ENCODE peak calls at places on chromosome 16, in five cellular contexts. One of them, this sample, is unnamed.

GRCh38 chr16:14291941-14292825 is 221.1 kb downstream of the MRTFB start:
- DNase-seq in body of pancreas: no peak
- DNase-seq in OCI-LY7: no peak
- DNase-seq in epithelial cell of esophagus: no peak
- DNase-seq in astrocyte of the spinal cord: no peak
- DNase-seq in this sample: no peak

GRCh38 chr16:31148281-31148728 is 1.6 kb downstream of the PRSS36 start:
- DNase-seq in astrocyte of the spinal cord: no peak
- DNase-seq in epithelial cell of esophagus: peak
- DNase-seq in body of pancreas: peak
- DNase-seq in OCI-LY7: no peak
- DNase-seq in this sample: no peak

GRCh38 chr16:15726715-15727114 is 76.7 kb downstream of the NDE1 start:
- DNase-seq in body of pancreas: no peak
- DNase-seq in epithelial cell of esophagus: no peak
- DNase-seq in astrocyte of the spinal cord: no peak
- DNase-seq in OCI-LY7: no peak
- DNase-seq in this sample: no peak

GRCh38 chr16:86722970-86723369 is 144.6 kb downstream of the FOXL1 start:
- DNase-seq in body of pancreas: no peak
- DNase-seq in astrocyte of the spinal cord: no peak
- DNase-seq in epithelial cell of esophagus: no peak
- DNase-seq in OCI-LY7: no peak
- DNase-seq in this sample: peak

GRCh38 chr16:71287903-71288302 is 1.3 kb downstream of the CMTR2 start:
- DNase-seq in OCI-LY7: no peak
- DNase-seq in body of pancreas: no peak
- DNase-seq in epithelial cell of esophagus: peak
- DNase-seq in astrocyte of the spinal cord: no peak
- DNase-seq in this sample: no peak

GRCh38 chr16:27199747-27200146 is 3.6 kb upstream of the KDM8 start:
- DNase-seq in epithelial cell of esophagus: no peak
- DNase-seq in OCI-LY7: peak
- DNase-seq in astrocyte of the spinal cord: peak
- DNase-seq in body of pancreas: no peak
- DNase-seq in this sample: no peak

GRCh38 chr16:52552643-52553042 is 5.7 kb upstream of the TOX3 start:
- DNase-seq in epithelial cell of esophagus: peak
- DNase-seq in astrocyte of the spinal cord: no peak
- DNase-seq in body of pancreas: no peak
- DNase-seq in OCI-LY7: no peak
- DNase-seq in this sample: no peak

GRCh38 chr16:54374136-54374535 is 87.5 kb upstream of the IRX3 start:
- DNase-seq in OCI-LY7: no peak
- DNase-seq in body of pancreas: no peak
- DNase-seq in astrocyte of the spinal cord: no peak
- DNase-seq in epithelial cell of esophagus: no peak
- DNase-seq in this sample: no peak

GRCh38 chr16:63539276-63539675 is 1503.0 kb upstream of the CDH8 start:
- DNase-seq in OCI-LY7: no peak
- DNase-seq in body of pancreas: no peak
- DNase-seq in astrocyte of the spinal cord: no peak
- DNase-seq in epithelial cell of esophagus: no peak
- DNase-seq in this sample: no peak

GRCh38 chr16:80932725-80933124 is 74.0 kb downstream of the CMC2 start:
- DNase-seq in astrocyte of the spinal cord: peak
- DNase-seq in OCI-LY7: no peak
- DNase-seq in body of pancreas: peak
- DNase-seq in epithelial cell of esophagus: peak
- DNase-seq in this sample: peak

GRCh38 chr16:75742424-75743047 is 16.2 kb upstream of the CPHXL start:
- DNase-seq in body of pancreas: no peak
- DNase-seq in epithelial cell of esophagus: no peak
- DNase-seq in astrocyte of the spinal cord: peak
- DNase-seq in OCI-LY7: peak
- DNase-seq in this sample: peak

GRCh38 chr16:24118126-24118821 is 137.9 kb upstream of the CACNG3 start:
- DNase-seq in astrocyte of the spinal cord: no peak
- DNase-seq in epithelial cell of esophagus: no peak
- DNase-seq in body of pancreas: no peak
- DNase-seq in OCI-LY7: no peak
- DNase-seq in this sample: no peak

GRCh38 chr16:4042581-4042980 is 73.7 kb downstream of the ADCY9 start:
- DNase-seq in OCI-LY7: no peak
- DNase-seq in astrocyte of the spinal cord: no peak
- DNase-seq in body of pancreas: no peak
- DNase-seq in epithelial cell of esophagus: no peak
- DNase-seq in this sample: no peak

GRCh38 chr16:54936086-54936978 is 5.7 kb downstream of the IRX5 start:
- DNase-seq in OCI-LY7: no peak
- DNase-seq in body of pancreas: no peak
- DNase-seq in epithelial cell of esophagus: peak
- DNase-seq in astrocyte of the spinal cord: peak
- DNase-seq in this sample: peak

GRCh38 chr16:71796501-71796900 is 12.1 kb downstream of the AP1G1 start:
- DNase-seq in epithelial cell of esophagus: no peak
- DNase-seq in body of pancreas: no peak
- DNase-seq in astrocyte of the spinal cord: no peak
- DNase-seq in OCI-LY7: no peak
- DNase-seq in this sample: no peak

GRCh38 chr16:82628741-82629140 is 2.0 kb downstream of the CDH13 start:
- DNase-seq in OCI-LY7: no peak
- DNase-seq in epithelial cell of esophagus: peak
- DNase-seq in body of pancreas: no peak
- DNase-seq in astrocyte of the spinal cord: no peak
- DNase-seq in this sample: no peak

GRCh38 chr16:89945654-89946053 is 2.9 kb upstream of the DEF8 start:
- DNase-seq in body of pancreas: no peak
- DNase-seq in astrocyte of the spinal cord: no peak
- DNase-seq in epithelial cell of esophagus: peak
- DNase-seq in OCI-LY7: peak
- DNase-seq in this sample: no peak

GRCh38 chr16:49980166-49980565 is 44.9 kb upstream of the CNEP1R1 start:
- DNase-seq in body of pancreas: no peak
- DNase-seq in OCI-LY7: no peak
- DNase-seq in astrocyte of the spinal cord: no peak
- DNase-seq in epithelial cell of esophagus: no peak
- DNase-seq in this sample: no peak

GRCh38 chr16:48511716-48512115 is 98.3 kb downstream of the N4BP1 start:
- DNase-seq in OCI-LY7: no peak
- DNase-seq in epithelial cell of esophagus: peak
- DNase-seq in body of pancreas: no peak
- DNase-seq in astrocyte of the spinal cord: no peak
- DNase-seq in this sample: no peak

GRCh38 chr16:80671281-80671849 is 130.6 kb downstream of the DYNLRB2 start:
- DNase-seq in astrocyte of the spinal cord: no peak
- DNase-seq in OCI-LY7: peak
- DNase-seq in body of pancreas: no peak
- DNase-seq in epithelial cell of esophagus: no peak
- DNase-seq in this sample: no peak

GRCh38 chr16:75535901-75536300 is at the start of gene CHST5:
- DNase-seq in epithelial cell of esophagus: no peak
- DNase-seq in body of pancreas: no peak
- DNase-seq in OCI-LY7: no peak
- DNase-seq in astrocyte of the spinal cord: no peak
- DNase-seq in this sample: no peak

GRCh38 chr16:2904922-2905240 is 6.8 kb upstream of the FLYWCH1 start:
- DNase-seq in OCI-LY7: no peak
- DNase-seq in astrocyte of the spinal cord: no peak
- DNase-seq in body of pancreas: peak
- DNase-seq in epithelial cell of esophagus: no peak
- DNase-seq in this sample: no peak

GRCh38 chr16:14501331-14502255 is 128.5 kb downstream of the PARN start:
- DNase-seq in OCI-LY7: no peak
- DNase-seq in astrocyte of the spinal cord: peak
- DNase-seq in epithelial cell of esophagus: peak
- DNase-seq in body of pancreas: peak
- DNase-seq in this sample: peak

GRCh38 chr16:30184430-30185140 is 1.2 kb downstream of the CORO1A start:
- DNase-seq in astrocyte of the spinal cord: no peak
- DNase-seq in epithelial cell of esophagus: peak
- DNase-seq in body of pancreas: peak
- DNase-seq in OCI-LY7: peak
- DNase-seq in this sample: no peak

GRCh38 chr16:31111881-31112466 is 3.8 kb downstream of the BCKDK start:
- DNase-seq in epithelial cell of esophagus: no peak
- DNase-seq in OCI-LY7: no peak
- DNase-seq in astrocyte of the spinal cord: no peak
- DNase-seq in body of pancreas: no peak
- DNase-seq in this sample: no peak

GRCh38 chr16:58196898-58197313 is 1.0 kb downstream of the CSNK2A2 start:
- DNase-seq in OCI-LY7: peak
- DNase-seq in body of pancreas: no peak
- DNase-seq in astrocyte of the spinal cord: peak
- DNase-seq in epithelial cell of esophagus: peak
- DNase-seq in this sample: peak

GRCh38 chr16:21283521-21284289 is 5.6 kb upstream of the CRYM start:
- DNase-seq in OCI-LY7: no peak
- DNase-seq in body of pancreas: peak
- DNase-seq in astrocyte of the spinal cord: peak
- DNase-seq in epithelial cell of esophagus: peak
- DNase-seq in this sample: peak

GRCh38 chr16:22189473-22190168 is 16.5 kb upstream of the EEF2K start:
- DNase-seq in body of pancreas: peak
- DNase-seq in epithelial cell of esophagus: peak
- DNase-seq in OCI-LY7: peak
- DNase-seq in astrocyte of the spinal cord: peak
- DNase-seq in this sample: peak

GRCh38 chr16:23905027-23905426 is 69.2 kb downstream of the PRKCB start:
- DNase-seq in epithelial cell of esophagus: peak
- DNase-seq in body of pancreas: peak
- DNase-seq in astrocyte of the spinal cord: peak
- DNase-seq in OCI-LY7: no peak
- DNase-seq in this sample: no peak

DNA sequence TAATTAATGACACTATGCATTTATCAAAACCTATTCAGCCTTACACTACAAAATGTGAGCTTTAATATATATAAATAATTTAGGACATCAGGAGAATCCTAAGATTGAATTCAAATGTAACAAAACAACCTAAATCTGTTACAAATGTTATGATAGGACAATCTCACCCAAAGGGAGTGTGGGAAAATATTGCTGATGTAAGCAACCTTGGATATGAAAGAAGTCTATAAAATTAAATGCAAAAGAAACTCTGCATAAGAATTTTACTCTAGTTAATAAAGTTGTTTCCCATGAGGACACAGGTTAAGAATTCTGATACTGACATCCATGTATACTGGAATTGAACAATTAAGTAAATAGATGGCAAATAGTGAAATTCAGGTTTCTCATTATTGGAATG is 424.5 kb upstream of the MON1B start:
- DNase-seq in epithelial cell of esophagus: no peak
- DNase-seq in astrocyte of the spinal cord: no peak
- DNase-seq in body of pancreas: no peak
- DNase-seq in OCI-LY7: no peak
- DNase-seq in this sample: no peak
- TF ChIP-seq CTCF in epithelial cell of esophagus: no peak
- TF ChIP-seq CTCF in astrocyte of the spinal cord: no peak
- TF ChIP-seq CTCF in body of pancreas: no peak
- TF ChIP-seq CTCF in OCI-LY7: no peak
- TF ChIP-seq CTCF in this sample: no peak

GRCh38 chr16:78290498-78291271 is 191.2 kb downstream of the WWOX start:
- DNase-seq in body of pancreas: no peak
- DNase-seq in OCI-LY7: no peak
- DNase-seq in astrocyte of the spinal cord: no peak
- DNase-seq in epithelial cell of esophagus: no peak
- DNase-seq in this sample: no peak
- H3K4me3 ChIP-seq in body of pancreas: no peak
- H3K4me3 ChIP-seq in OCI-LY7: no peak
- H3K4me3 ChIP-seq in astrocyte of the spinal cord: no peak
- H3K4me3 ChIP-seq in epithelial cell of esophagus: no peak
- H3K4me3 ChIP-seq in this sample: no peak

GRCh38 chr16:65548470-65548869 is 426.6 kb upstream of the CDH11 start:
- DNase-seq in OCI-LY7: no peak
- DNase-seq in astrocyte of the spinal cord: no peak
- DNase-seq in epithelial cell of esophagus: no peak
- DNase-seq in body of pancreas: no peak
- DNase-seq in this sample: no peak
- TF ChIP-seq CTCF in OCI-LY7: no peak
- TF ChIP-seq CTCF in astrocyte of the spinal cord: peak
- TF ChIP-seq CTCF in epithelial cell of esophagus: no peak
- TF ChIP-seq CTCF in body of pancreas: no peak
- TF ChIP-seq CTCF in this sample: peak

GRCh38 chr16:962366-962765 is 8.4 kb downstream of the LMF1 start:
- DNase-seq in epithelial cell of esophagus: no peak
- DNase-seq in astrocyte of the spinal cord: no peak
- DNase-seq in OCI-LY7: no peak
- DNase-seq in body of pancreas: no peak
- DNase-seq in this sample: no peak

GRCh38 chr16:962901-963814 is 7.6 kb downstream of the LMF1 start:
- DNase-seq in OCI-LY7: no peak
- DNase-seq in epithelial cell of esophagus: no peak
- DNase-seq in body of pancreas: no peak
- DNase-seq in astrocyte of the spinal cord: no peak
- DNase-seq in this sample: no peak

GRCh38 chr16:965487-965886 is 5.3 kb downstream of the LMF1 start:
- DNase-seq in OCI-LY7: no peak
- DNase-seq in epithelial cell of esophagus: no peak
- DNase-seq in body of pancreas: no peak
- DNase-seq in astrocyte of the spinal cord: no peak
- DNase-seq in this sample: no peak

GRCh38 chr16:964696-965395 is 5.9 kb downstream of the LMF1 start:
- DNase-seq in body of pancreas: no peak
- DNase-seq in OCI-LY7: no peak
- DNase-seq in astrocyte of the spinal cord: no peak
- DNase-seq in epithelial cell of esophagus: peak
- DNase-seq in this sample: no peak

GRCh38 chr16:963913-964695 is 6.7 kb downstream of the LMF1 start:
- DNase-seq in astrocyte of the spinal cord: peak
- DNase-seq in body of pancreas: no peak
- DNase-seq in OCI-LY7: no peak
- DNase-seq in epithelial cell of esophagus: no peak
- DNase-seq in this sample: no peak
- H3K4me3 ChIP-seq in astrocyte of the spinal cord: no peak
- H3K4me3 ChIP-seq in body of pancreas: no peak
- H3K4me3 ChIP-seq in OCI-LY7: no peak
- H3K4me3 ChIP-seq in epithelial cell of esophagus: peak
- H3K4me3 ChIP-seq in this sample: no peak

GRCh38 chr16:8634991-8635736 is 13.7 kb downstream of the METTL22 start:
- DNase-seq in epithelial cell of esophagus: peak
- DNase-seq in OCI-LY7: peak
- DNase-seq in astrocyte of the spinal cord: peak
- DNase-seq in body of pancreas: no peak
- DNase-seq in this sample: peak
- TF ChIP-seq CTCF in epithelial cell of esophagus: peak
- TF ChIP-seq CTCF in OCI-LY7: peak
- TF ChIP-seq CTCF in astrocyte of the spinal cord: peak
- TF ChIP-seq CTCF in body of pancreas: no peak
- TF ChIP-seq CTCF in this sample: peak

GRCh38 chr16:66936889-66937554 is 1.7 kb downstream of the CES2 start:
- DNase-seq in epithelial cell of esophagus: no peak
- DNase-seq in OCI-LY7: no peak
- DNase-seq in astrocyte of the spinal cord: no peak
- DNase-seq in body of pancreas: no peak
- DNase-seq in this sample: no peak
- H3K4me3 ChIP-seq in epithelial cell of esophagus: peak
- H3K4me3 ChIP-seq in OCI-LY7: no peak
- H3K4me3 ChIP-seq in astrocyte of the spinal cord: no peak
- H3K4me3 ChIP-seq in body of pancreas: no peak
- H3K4me3 ChIP-seq in this sample: no peak

This sample was measured in fibroblast of mammary gland.